ENCODE peak calls at places on chromosomes 1 and 21, in five cellular contexts. P is neural progenitor cell, J is A549, A is fibroblast of lung, T is hepatocyte. Y is an unnamed sample. For H3K4me1, the result is how much of the 10 kb centered on the place peaks cover.

GRCh38 chr21:43308511-43309283 is 118.2 kb downstream of the SIK1 start:
- DNase-seq in P (no peak), J (no peak), A (no peak), T (no peak), Y (no peak)

GRCh38 chr1:162193815-162194214 is 124.3 kb downstream of the NOS1AP start:
- DNase-seq in P (peak), J (no peak), A (no peak), T (no peak), Y (peak)

GRCh38 chr1:27152829-27153548 is 1.9 kb downstream of the SLC9A1 start:
- DNase-seq in P (no peak), J (no peak), A (no peak), T (no peak), Y (no peak)

GRCh38 chr1:25431495-25432363 is 1.0 kb downstream of the MACO1 start:
- DNase-seq in P (peak), J (no peak), A (no peak), T (no peak), Y (no peak)

GRCh38 chr1:206505702-206506375 is 1.5 kb upstream of the RASSF5 start:
- DNase-seq in P (no peak), J (peak), A (peak), T (no peak), Y (peak)

GRCh38 chr1:73781257-73781656 is 416.7 kb downstream of the LRRIQ3 start:
- DNase-seq in P (no peak), J (no peak), A (peak), T (peak), Y (no peak)

GRCh38 chr1:30764396-30764795 is 6.8 kb upstream of the LAPTM5 start:
- DNase-seq in P (no peak), J (no peak), A (no peak), T (no peak), Y (no peak)

GRCh38 chr1:37914719-37915483 is 32.0 kb downstream of the INPP5B start:
- DNase-seq in P (no peak), J (no peak), A (no peak), T (no peak), Y (peak)

GRCh38 chr1:39178541-39179431 is 25.7 kb upstream of the MACF1 start:
- DNase-seq in P (peak), J (peak), A (peak), T (peak), Y (peak)

DNA sequence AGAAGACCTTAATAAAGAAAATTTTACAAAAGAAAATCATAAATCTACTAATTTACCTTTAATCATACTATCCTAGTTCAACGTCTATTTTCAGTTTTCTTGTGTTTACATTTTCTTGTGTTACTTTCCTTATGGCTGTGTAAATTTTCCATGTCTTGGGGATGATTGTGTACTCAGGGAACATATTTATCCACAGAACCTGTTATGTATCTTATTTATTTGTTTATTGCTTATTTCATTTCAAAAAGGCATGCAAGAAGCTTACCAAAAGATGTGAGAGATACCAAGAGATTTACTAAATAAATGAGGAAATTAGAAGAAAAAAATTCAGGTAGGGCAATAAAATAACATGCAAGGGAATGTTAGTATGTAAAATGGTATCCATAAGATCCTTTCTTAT is 22.8 kb downstream of the PBX1 start:
- DNase-seq in P (no peak), J (no peak), A (no peak), T (no peak), Y (no peak)
- H3K4me1 ChIP-seq in P (half or more), J (under half), A (under half), T (under half), Y (under half)

DNA sequence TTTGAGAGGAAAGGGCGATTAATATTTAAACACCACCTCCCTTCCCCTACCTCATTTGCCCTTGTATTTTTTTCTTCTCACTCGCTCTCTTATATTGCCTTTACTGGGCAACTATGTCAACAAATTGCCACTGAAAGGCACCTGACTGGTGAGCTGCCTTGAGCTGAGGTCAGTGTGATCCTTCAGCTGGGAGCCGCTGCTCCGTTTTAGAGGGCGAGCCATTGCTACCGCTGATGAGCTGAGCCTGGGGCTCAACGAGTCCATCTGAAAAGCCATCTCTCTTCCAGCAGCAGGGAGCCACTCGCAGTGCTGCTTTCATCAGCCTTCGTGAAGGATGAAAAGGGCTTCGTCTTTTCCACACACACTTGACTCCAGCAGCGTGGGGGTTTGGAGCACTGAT is 108.0 kb upstream of the KIF26B start:
- DNase-seq in P (peak), J (no peak), A (no peak), T (no peak), Y (no peak)
- H3K4me3 ChIP-seq in P (no peak), J (no peak), A (no peak), T (no peak), Y (no peak)

DNA sequence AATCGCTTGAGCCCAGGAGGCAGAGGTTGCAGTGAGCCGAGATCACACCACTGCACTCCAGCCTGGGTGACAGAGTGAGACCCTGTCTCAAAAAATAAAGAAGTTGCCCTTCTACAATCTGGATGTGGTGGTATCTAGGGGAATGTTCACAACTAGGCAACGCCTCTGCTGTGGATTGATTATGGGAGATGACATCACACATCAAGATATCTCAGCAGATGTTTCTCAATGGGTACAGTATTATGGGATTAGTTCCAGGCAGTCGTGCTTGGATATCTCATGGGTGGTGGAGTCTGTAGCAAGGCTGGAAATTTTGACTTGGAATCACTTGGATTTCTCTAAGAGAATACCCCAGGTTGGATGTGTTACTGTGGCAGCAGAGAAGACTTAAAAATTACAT is 7.7 kb downstream of the IFNAR2 start:
- DNase-seq in P (no peak), J (no peak), A (no peak), T (no peak), Y (no peak)
- H3K4me2 ChIP-seq in P (no peak), J (no peak), A (no peak), T (no peak), Y (no peak)

GRCh38 chr1:58904299-58905125 is 120.7 kb upstream of the JUN start:
- DNase-seq in P (no peak), J (no peak), A (no peak), T (no peak), Y (no peak)

GRCh38 chr1:58903450-58904298 is 119.8 kb upstream of the JUN start:
- DNase-seq in P (peak), J (peak), A (peak), T (peak), Y (peak)

GRCh38 chr1:58905126-58905490 is 121.3 kb upstream of the JUN start:
- DNase-seq in P (no peak), J (no peak), A (no peak), T (no peak), Y (no peak)

GRCh38 chr1:58907398-58907797 is 123.6 kb upstream of the JUN start:
- DNase-seq in P (no peak), J (no peak), A (no peak), T (no peak), Y (no peak)

DNA sequence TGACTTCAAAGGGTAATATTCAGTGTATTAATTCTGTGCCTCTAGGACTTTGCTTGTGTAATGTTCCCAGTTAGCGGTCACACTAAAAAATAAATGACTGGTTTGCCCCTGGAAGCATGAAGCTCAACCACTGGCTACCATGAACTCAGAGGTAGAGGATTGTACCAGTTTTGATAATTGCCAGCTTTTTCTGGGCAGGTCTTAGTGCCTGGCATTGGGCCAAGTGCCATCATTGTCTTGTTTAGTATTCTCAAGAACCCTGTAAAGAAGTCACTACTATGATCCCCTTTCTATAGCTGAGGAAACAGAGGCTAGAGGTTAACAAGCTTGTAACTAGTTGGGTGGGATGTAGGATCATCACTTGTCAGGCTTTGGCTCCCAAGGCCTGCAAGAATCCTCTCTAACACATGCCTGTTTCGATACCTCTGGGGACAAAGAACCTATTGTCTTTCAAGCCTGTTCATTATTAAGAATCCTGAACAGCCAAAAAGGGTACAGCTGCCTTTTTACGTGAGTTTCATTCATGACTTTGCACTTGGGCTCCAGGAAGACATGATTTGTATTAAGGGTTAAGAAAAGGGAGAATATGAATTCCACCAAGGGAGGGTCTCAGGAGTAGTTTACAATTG is 121.9 kb upstream of the JUN start:
- DNase-seq in P (no peak), J (no peak), A (no peak), T (no peak), Y (no peak)
- H3K4me1 ChIP-seq in P (under half), J (under half), A (under half), T (under half), Y (under half)

GRCh38 chr1:209405183-209405823 is 178.2 kb upstream of the CAMK1G start:
- DNase-seq in P (no peak), J (no peak), A (peak), T (no peak), Y (no peak)

GRCh38 chr1:209403921-209404320 is 179.6 kb upstream of the CAMK1G start:
- DNase-seq in P (no peak), J (no peak), A (no peak), T (no peak), Y (no peak)

GRCh38 chr1:209402697-209403096 is 180.8 kb upstream of the CAMK1G start:
- DNase-seq in P (no peak), J (no peak), A (no peak), T (no peak), Y (no peak)

GRCh38 chr1:209404577-209404976 is 178.9 kb upstream of the CAMK1G start:
- DNase-seq in P (peak), J (no peak), A (peak), T (no peak), Y (no peak)

GRCh38 chr1:209406111-209406654 is 177.3 kb upstream of the CAMK1G start:
- DNase-seq in P (no peak), J (no peak), A (peak), T (no peak), Y (no peak)
- H3K4me3 ChIP-seq in P (no peak), J (no peak), A (no peak), T (no peak), Y (no peak)

GRCh38 chr1:147699686-147700041 is 29.3 kb upstream of the ACP6 start:
- DNase-seq in P (no peak), J (no peak), A (no peak), T (no peak), Y (no peak)

GRCh38 chr1:147700042-147700711 is 29.9 kb upstream of the ACP6 start:
- DNase-seq in P (peak), J (peak), A (peak), T (peak), Y (peak)
- H3K4me2 ChIP-seq in P (peak), J (peak), A (no peak), T (peak), Y (no peak)

GRCh38 chr1:234616644-234617043 is 6.7 kb upstream of the IRF2BP2 start:
- DNase-seq in P (no peak), J (no peak), A (peak), T (no peak), Y (no peak)
- H3K4me1 ChIP-seq in P (under half), J (half or more), A (under half), T (half or more), Y (under half)

Y was measured in mesendoderm.